ENCODE peak calls at places on chromosomes 11 and 22, in ten cellular contexts. One of them, this sample, is unnamed.

GRCh38 chr11:74072721-74073120 is 63.8 kb upstream of the UCP3 start:
- DNase-seq in nephron progenitor cell: no peak
- DNase-seq in kidney: no peak
- DNase-seq in LNCaP clone FGC: no peak
- DNase-seq in fibroblast of lung: no peak
- DNase-seq in fibroblast of the aortic adventitia: no peak
- DNase-seq in AG10803: no peak
- DNase-seq in body of pancreas: no peak
- DNase-seq in GM06990: no peak
- DNase-seq in neural crest cell: no peak
- DNase-seq in this sample: no peak

GRCh38 chr22:21703684-21704316 is 31.8 kb downstream of the YPEL1 start:
- DNase-seq in LNCaP clone FGC: no peak
- DNase-seq in fibroblast of lung: no peak
- DNase-seq in fibroblast of the aortic adventitia: no peak
- DNase-seq in body of pancreas: no peak
- DNase-seq in neural crest cell: no peak
- DNase-seq in GM06990: no peak
- DNase-seq in kidney: no peak
- DNase-seq in nephron progenitor cell: no peak
- DNase-seq in AG10803: no peak
- DNase-seq in this sample: no peak

GRCh38 chr11:14582835-14583234 is 60.8 kb upstream of the PDE3B start:
- DNase-seq in AG10803: no peak
- DNase-seq in LNCaP clone FGC: no peak
- DNase-seq in neural crest cell: no peak
- DNase-seq in fibroblast of the aortic adventitia: no peak
- DNase-seq in kidney: no peak
- DNase-seq in body of pancreas: no peak
- DNase-seq in GM06990: no peak
- DNase-seq in fibroblast of lung: peak; percentile 8
- DNase-seq in nephron progenitor cell: no peak
- DNase-seq in this sample: no peak

GRCh38 chr11:11070976-11071375 is 213.1 kb upstream of the ZBED5 start:
- DNase-seq in AG10803: no peak
- DNase-seq in neural crest cell: no peak
- DNase-seq in LNCaP clone FGC: no peak
- DNase-seq in fibroblast of lung: no peak
- DNase-seq in GM06990: no peak
- DNase-seq in kidney: no peak
- DNase-seq in body of pancreas: no peak
- DNase-seq in nephron progenitor cell: no peak
- DNase-seq in fibroblast of the aortic adventitia: no peak
- DNase-seq in this sample: no peak

GRCh38 chr11:61587951-61588695 is 7.2 kb upstream of the SYT7 start:
- DNase-seq in AG10803: no peak
- DNase-seq in LNCaP clone FGC: no peak
- DNase-seq in fibroblast of lung: no peak
- DNase-seq in GM06990: no peak
- DNase-seq in fibroblast of the aortic adventitia: no peak
- DNase-seq in body of pancreas: peak; percentile 80
- DNase-seq in nephron progenitor cell: peak; percentile 79
- DNase-seq in neural crest cell: no peak
- DNase-seq in kidney: peak; percentile 87
- DNase-seq in this sample: peak; percentile 71

GRCh38 chr22:39545310-39546063 is 12.9 kb upstream of the RPS19BP1 start:
- DNase-seq in nephron progenitor cell: peak; percentile 96
- DNase-seq in LNCaP clone FGC: no peak
- DNase-seq in fibroblast of the aortic adventitia: peak; percentile 46
- DNase-seq in body of pancreas: peak; percentile 62
- DNase-seq in kidney: no peak
- DNase-seq in AG10803: no peak
- DNase-seq in neural crest cell: peak; percentile 76
- DNase-seq in GM06990: no peak
- DNase-seq in fibroblast of lung: peak; percentile 29
- DNase-seq in this sample: peak; percentile 16

GRCh38 chr11:19735512-19735911 is 22.9 kb downstream of the NAV2 start:
- DNase-seq in AG10803: peak; percentile 69
- DNase-seq in fibroblast of lung: peak; percentile 30
- DNase-seq in LNCaP clone FGC: no peak
- DNase-seq in fibroblast of the aortic adventitia: peak; percentile 58
- DNase-seq in nephron progenitor cell: no peak
- DNase-seq in GM06990: no peak
- DNase-seq in neural crest cell: no peak
- DNase-seq in kidney: no peak
- DNase-seq in body of pancreas: no peak
- DNase-seq in this sample: no peak

GRCh38 chr11:32052218-32052617 is 38.7 kb upstream of the RCN1 start:
- DNase-seq in neural crest cell: peak; percentile 71
- DNase-seq in GM06990: no peak
- DNase-seq in fibroblast of the aortic adventitia: peak; percentile 74
- DNase-seq in LNCaP clone FGC: no peak
- DNase-seq in AG10803: peak; percentile 56
- DNase-seq in body of pancreas: peak; percentile 47
- DNase-seq in kidney: peak; percentile 59
- DNase-seq in fibroblast of lung: peak; percentile 70
- DNase-seq in nephron progenitor cell: peak; percentile 72
- DNase-seq in this sample: peak; percentile 61

GRCh38 chr11:128764617-128765095 is 70.8 kb downstream of the FLI1 start:
- DNase-seq in kidney: peak; percentile 79
- DNase-seq in nephron progenitor cell: no peak
- DNase-seq in LNCaP clone FGC: peak; percentile 33
- DNase-seq in neural crest cell: no peak
- DNase-seq in GM06990: no peak
- DNase-seq in AG10803: no peak
- DNase-seq in body of pancreas: peak; percentile 93
- DNase-seq in fibroblast of the aortic adventitia: no peak
- DNase-seq in fibroblast of lung: no peak
- DNase-seq in this sample: no peak

GRCh38 chr11:66725646-66726045 is 3.4 kb downstream of the SPTBN2 start:
- DNase-seq in AG10803: no peak
- DNase-seq in nephron progenitor cell: peak; percentile 45
- DNase-seq in LNCaP clone FGC: no peak
- DNase-seq in kidney: no peak
- DNase-seq in fibroblast of lung: no peak
- DNase-seq in GM06990: no peak
- DNase-seq in body of pancreas: no peak
- DNase-seq in neural crest cell: no peak
- DNase-seq in fibroblast of the aortic adventitia: no peak
- DNase-seq in this sample: no peak

GRCh38 chr22:49966716-49967332 is 6.3 kb downstream of the PIM3 start:
- DNase-seq in neural crest cell: peak; percentile 8
- DNase-seq in LNCaP clone FGC: no peak
- DNase-seq in fibroblast of lung: peak; percentile 67
- DNase-seq in fibroblast of the aortic adventitia: peak; percentile 30
- DNase-seq in body of pancreas: peak; percentile 41
- DNase-seq in nephron progenitor cell: peak; percentile 38
- DNase-seq in kidney: peak; percentile 89
- DNase-seq in GM06990: peak; percentile 37
- DNase-seq in AG10803: peak; percentile 59
- DNase-seq in this sample: no peak

GRCh38 chr11:113161671-113162589 is 152.5 kb upstream of the TTC12 start:
- DNase-seq in fibroblast of lung: no peak
- DNase-seq in neural crest cell: no peak
- DNase-seq in fibroblast of the aortic adventitia: no peak
- DNase-seq in kidney: no peak
- DNase-seq in nephron progenitor cell: no peak
- DNase-seq in AG10803: no peak
- DNase-seq in body of pancreas: peak; percentile 45
- DNase-seq in LNCaP clone FGC: no peak
- DNase-seq in GM06990: no peak
- DNase-seq in this sample: no peak

GRCh38 chr11:61776561-61777075 is 15.8 kb downstream of the TMEM258 start:
- DNase-seq in AG10803: peak; percentile 61
- DNase-seq in neural crest cell: peak; percentile 62
- DNase-seq in LNCaP clone FGC: peak; percentile 6
- DNase-seq in body of pancreas: peak; percentile 85
- DNase-seq in kidney: peak; percentile 78
- DNase-seq in fibroblast of the aortic adventitia: peak; percentile 69
- DNase-seq in nephron progenitor cell: peak; percentile 62
- DNase-seq in fibroblast of lung: peak; percentile 69
- DNase-seq in GM06990: no peak
- DNase-seq in this sample: peak; percentile 74

GRCh38 chr11:122159173-122159701 is 43.2 kb upstream of the BLID start:
- DNase-seq in LNCaP clone FGC: no peak
- DNase-seq in kidney: peak; percentile 43
- DNase-seq in fibroblast of lung: peak; percentile 84
- DNase-seq in fibroblast of the aortic adventitia: peak; percentile 76
- DNase-seq in neural crest cell: no peak
- DNase-seq in body of pancreas: no peak
- DNase-seq in nephron progenitor cell: peak; percentile 13
- DNase-seq in AG10803: peak; percentile 70
- DNase-seq in GM06990: no peak
- DNase-seq in this sample: no peak

GRCh38 chr22:49091451-49091850 is 736.2 kb downstream of the BRD1 start:
- DNase-seq in GM06990: no peak
- DNase-seq in body of pancreas: no peak
- DNase-seq in AG10803: no peak
- DNase-seq in LNCaP clone FGC: no peak
- DNase-seq in fibroblast of lung: no peak
- DNase-seq in nephron progenitor cell: no peak
- DNase-seq in fibroblast of the aortic adventitia: no peak
- DNase-seq in neural crest cell: no peak
- DNase-seq in kidney: peak; percentile 51
- DNase-seq in this sample: no peak

GRCh38 chr11:62394825-62395538 is 23.9 kb upstream of the SCGB1A1 start:
- DNase-seq in fibroblast of lung: peak; percentile 88
- DNase-seq in nephron progenitor cell: peak; percentile 80
- DNase-seq in kidney: peak; percentile 93
- DNase-seq in GM06990: no peak
- DNase-seq in neural crest cell: peak; percentile 48
- DNase-seq in LNCaP clone FGC: peak; percentile 46
- DNase-seq in body of pancreas: peak; percentile 82
- DNase-seq in fibroblast of the aortic adventitia: peak; percentile 92
- DNase-seq in AG10803: peak; percentile 87
- DNase-seq in this sample: peak; percentile 87

GRCh38 chr11:91625495-91625894 is 599.1 kb upstream of the FAT3 start:
- DNase-seq in GM06990: no peak
- DNase-seq in AG10803: no peak
- DNase-seq in body of pancreas: no peak
- DNase-seq in nephron progenitor cell: no peak
- DNase-seq in LNCaP clone FGC: no peak
- DNase-seq in neural crest cell: no peak
- DNase-seq in fibroblast of the aortic adventitia: no peak
- DNase-seq in kidney: no peak
- DNase-seq in fibroblast of lung: peak; percentile 0
- DNase-seq in this sample: no peak

GRCh38 chr22:33510429-33510904 is 409.8 kb downstream of the LARGE1 start:
- DNase-seq in nephron progenitor cell: no peak
- DNase-seq in kidney: no peak
- DNase-seq in fibroblast of lung: no peak
- DNase-seq in fibroblast of the aortic adventitia: no peak
- DNase-seq in neural crest cell: no peak
- DNase-seq in AG10803: no peak
- DNase-seq in body of pancreas: no peak
- DNase-seq in LNCaP clone FGC: no peak
- DNase-seq in GM06990: no peak
- DNase-seq in this sample: no peak
- TF ChIP-seq CTCF in nephron progenitor cell: no peak
- TF ChIP-seq CTCF in kidney: no peak
- TF ChIP-seq CTCF in fibroblast of lung: no peak
- TF ChIP-seq CTCF in fibroblast of the aortic adventitia: no peak
- TF ChIP-seq CTCF in neural crest cell: no peak
- TF ChIP-seq CTCF in AG10803: no peak
- TF ChIP-seq CTCF in body of pancreas: no peak
- TF ChIP-seq CTCF in LNCaP clone FGC: no peak
- TF ChIP-seq CTCF in GM06990: no peak
- TF ChIP-seq CTCF in this sample: no peak

GRCh38 chr11:118401151-118401879 is at the start of gene ATP5MG:
- DNase-seq in body of pancreas: peak; percentile 94
- DNase-seq in AG10803: peak; percentile 82
- DNase-seq in nephron progenitor cell: peak; percentile 90
- DNase-seq in fibroblast of the aortic adventitia: peak; percentile 94
- DNase-seq in kidney: peak; percentile 95
- DNase-seq in fibroblast of lung: peak; percentile 90
- DNase-seq in neural crest cell: peak; percentile 91
- DNase-seq in GM06990: peak; percentile 90
- DNase-seq in LNCaP clone FGC: peak; percentile 72
- DNase-seq in this sample: peak; percentile 86
- TF ChIP-seq CTCF in body of pancreas: peak; percentile 14
- TF ChIP-seq CTCF in AG10803: peak; percentile 11
- TF ChIP-seq CTCF in nephron progenitor cell: no peak
- TF ChIP-seq CTCF in fibroblast of the aortic adventitia: no peak
- TF ChIP-seq CTCF in kidney: peak; percentile 4
- TF ChIP-seq CTCF in fibroblast of lung: peak; percentile 7
- TF ChIP-seq CTCF in neural crest cell: peak; percentile 33
- TF ChIP-seq CTCF in GM06990: no peak
- TF ChIP-seq CTCF in LNCaP clone FGC: no peak
- TF ChIP-seq CTCF in this sample: no peak

GRCh38 chr11:48384670-48385069 is 18.4 kb upstream of the OR4C5 start:
- DNase-seq in neural crest cell: no peak
- DNase-seq in LNCaP clone FGC: no peak
- DNase-seq in nephron progenitor cell: no peak
- DNase-seq in fibroblast of lung: no peak
- DNase-seq in AG10803: no peak
- DNase-seq in fibroblast of the aortic adventitia: no peak
- DNase-seq in kidney: no peak
- DNase-seq in body of pancreas: no peak
- DNase-seq in GM06990: no peak
- DNase-seq in this sample: no peak
- TF ChIP-seq CTCF in neural crest cell: no peak
- TF ChIP-seq CTCF in LNCaP clone FGC: peak; percentile 11
- TF ChIP-seq CTCF in nephron progenitor cell: no peak
- TF ChIP-seq CTCF in fibroblast of lung: no peak
- TF ChIP-seq CTCF in AG10803: no peak
- TF ChIP-seq CTCF in fibroblast of the aortic adventitia: no peak
- TF ChIP-seq CTCF in kidney: no peak
- TF ChIP-seq CTCF in body of pancreas: no peak
- TF ChIP-seq CTCF in GM06990: peak; percentile 9
- TF ChIP-seq CTCF in this sample: no peak

GRCh38 chr11:119055901-119056300 is 1.1 kb downstream of the HYOU1 start:
- DNase-seq in GM06990: no peak
- DNase-seq in kidney: no peak
- DNase-seq in LNCaP clone FGC: no peak
- DNase-seq in nephron progenitor cell: no peak
- DNase-seq in neural crest cell: no peak
- DNase-seq in AG10803: peak; percentile 42
- DNase-seq in fibroblast of lung: peak; percentile 34
- DNase-seq in fibroblast of the aortic adventitia: peak; percentile 35
- DNase-seq in body of pancreas: no peak
- DNase-seq in this sample: peak; percentile 22

GRCh38 chr11:119061256-119061655 is 4.3 kb upstream of the HYOU1 start:
- DNase-seq in fibroblast of the aortic adventitia: no peak
- DNase-seq in body of pancreas: peak; percentile 81
- DNase-seq in AG10803: no peak
- DNase-seq in fibroblast of lung: no peak
- DNase-seq in GM06990: no peak
- DNase-seq in neural crest cell: no peak
- DNase-seq in LNCaP clone FGC: no peak
- DNase-seq in kidney: no peak
- DNase-seq in nephron progenitor cell: no peak
- DNase-seq in this sample: no peak

GRCh38 chr11:119056397-119056999 is 507 bp downstream of the HYOU1 start:
- DNase-seq in fibroblast of the aortic adventitia: no peak
- DNase-seq in AG10803: peak; percentile 5
- DNase-seq in body of pancreas: peak; percentile 61
- DNase-seq in kidney: peak; percentile 88
- DNase-seq in GM06990: peak; percentile 62
- DNase-seq in LNCaP clone FGC: no peak
- DNase-seq in fibroblast of lung: no peak
- DNase-seq in neural crest cell: peak; percentile 22
- DNase-seq in nephron progenitor cell: no peak
- DNase-seq in this sample: peak; percentile 62

GRCh38 chr11:119054418-119054817 is 2.6 kb downstream of the HYOU1 start:
- DNase-seq in LNCaP clone FGC: no peak
- DNase-seq in kidney: peak; percentile 55
- DNase-seq in AG10803: no peak
- DNase-seq in fibroblast of lung: no peak
- DNase-seq in GM06990: no peak
- DNase-seq in body of pancreas: no peak
- DNase-seq in fibroblast of the aortic adventitia: no peak
- DNase-seq in nephron progenitor cell: no peak
- DNase-seq in neural crest cell: no peak
- DNase-seq in this sample: no peak

GRCh38 chr11:119057000-119057769 is at the start of gene HYOU1:
- DNase-seq in fibroblast of lung: peak; percentile 95
- DNase-seq in body of pancreas: peak; percentile 100
- DNase-seq in kidney: peak; percentile 99
- DNase-seq in AG10803: peak; percentile 95
- DNase-seq in fibroblast of the aortic adventitia: peak; percentile 92
- DNase-seq in LNCaP clone FGC: peak; percentile 80
- DNase-seq in GM06990: peak; percentile 97
- DNase-seq in neural crest cell: peak; percentile 98
- DNase-seq in nephron progenitor cell: peak; percentile 100
- DNase-seq in this sample: peak; percentile 98
- TF ChIP-seq CTCF in fibroblast of lung: peak; percentile 40
- TF ChIP-seq CTCF in body of pancreas: peak; percentile 33
- TF ChIP-seq CTCF in kidney: peak; percentile 26
- TF ChIP-seq CTCF in AG10803: peak; percentile 32
- TF ChIP-seq CTCF in fibroblast of the aortic adventitia: peak; percentile 47
- TF ChIP-seq CTCF in LNCaP clone FGC: peak; percentile 6
- TF ChIP-seq CTCF in GM06990: peak; percentile 26
- TF ChIP-seq CTCF in neural crest cell: peak; percentile 46
- TF ChIP-seq CTCF in nephron progenitor cell: peak; percentile 24
- TF ChIP-seq CTCF in this sample: no peak